ENCODE peak calls at places on chromosomes 16 and 17, in eight cellular contexts. One of them, this sample, is unnamed.
A peak's percentile ranks its signal among the peaks of the same experiment; 100 is the strongest.

GRCh38 chr17:76893623-76894358 is 25.6 kb downstream of the MGAT5B start:
- DNase-seq in GM12891: no peak
- DNase-seq in stomach: no peak
- DNase-seq in occipital lobe: no peak
- DNase-seq in mesothelial cell of epicardium: no peak
- DNase-seq in spleen: no peak
- DNase-seq in RPMI7951: no peak
- DNase-seq in stimulated activated CD8-positive, alpha-beta memory T cell treated with anti-CD3 and anti-CD28 coated beads, Interleukin-15, amount 100 ng/mL, for 24 hours: no peak
- DNase-seq in this sample: no peak

GRCh38 chr16:46650224-46650623 is 29.0 kb upstream of the SHCBP1 start:
- DNase-seq in GM12891: no peak
- DNase-seq in stomach: no peak
- DNase-seq in occipital lobe: no peak
- DNase-seq in mesothelial cell of epicardium: no peak
- DNase-seq in spleen: no peak
- DNase-seq in RPMI7951: peak; percentile 83
- DNase-seq in stimulated activated CD8-positive, alpha-beta memory T cell treated with anti-CD3 and anti-CD28 coated beads, Interleukin-15, amount 100 ng/mL, for 24 hours: no peak
- DNase-seq in this sample: no peak

GRCh38 chr16:14501331-14502255 is 128.5 kb downstream of the PARN start:
- DNase-seq in GM12891: no peak
- DNase-seq in stomach: peak; percentile 89
- DNase-seq in occipital lobe: peak; percentile 78
- DNase-seq in mesothelial cell of epicardium: no peak
- DNase-seq in spleen: no peak
- DNase-seq in RPMI7951: peak; percentile 95
- DNase-seq in stimulated activated CD8-positive, alpha-beta memory T cell treated with anti-CD3 and anti-CD28 coated beads, Interleukin-15, amount 100 ng/mL, for 24 hours: no peak
- DNase-seq in this sample: peak; percentile 48

GRCh38 chr17:17696075-17696474 is 14.8 kb downstream of the RAI1 start:
- DNase-seq in GM12891: no peak
- DNase-seq in stomach: no peak
- DNase-seq in occipital lobe: no peak
- DNase-seq in mesothelial cell of epicardium: no peak
- DNase-seq in spleen: no peak
- DNase-seq in RPMI7951: no peak
- DNase-seq in stimulated activated CD8-positive, alpha-beta memory T cell treated with anti-CD3 and anti-CD28 coated beads, Interleukin-15, amount 100 ng/mL, for 24 hours: no peak
- DNase-seq in this sample: no peak

GRCh38 chr17:2885751-2886150 is 89.5 kb downstream of the RAP1GAP2 start:
- DNase-seq in GM12891: no peak
- DNase-seq in stomach: no peak
- DNase-seq in occipital lobe: no peak
- DNase-seq in mesothelial cell of epicardium: no peak
- DNase-seq in spleen: no peak
- DNase-seq in RPMI7951: no peak
- DNase-seq in stimulated activated CD8-positive, alpha-beta memory T cell treated with anti-CD3 and anti-CD28 coated beads, Interleukin-15, amount 100 ng/mL, for 24 hours: no peak
- DNase-seq in this sample: no peak

GRCh38 chr17:44222112-44222869 is 2.8 kb upstream of the UBTF start:
- DNase-seq in GM12891: no peak
- DNase-seq in stomach: peak; percentile 76
- DNase-seq in occipital lobe: peak; percentile 82
- DNase-seq in mesothelial cell of epicardium: no peak
- DNase-seq in spleen: peak; percentile 92
- DNase-seq in RPMI7951: peak; percentile 78
- DNase-seq in stimulated activated CD8-positive, alpha-beta memory T cell treated with anti-CD3 and anti-CD28 coated beads, Interleukin-15, amount 100 ng/mL, for 24 hours: no peak
- DNase-seq in this sample: no peak

GRCh38 chr16:82118749-82119148 is 51.3 kb downstream of the MPHOSPH6 start:
- DNase-seq in GM12891: no peak
- DNase-seq in stomach: no peak
- DNase-seq in occipital lobe: no peak
- DNase-seq in mesothelial cell of epicardium: no peak
- DNase-seq in spleen: no peak
- DNase-seq in RPMI7951: no peak
- DNase-seq in stimulated activated CD8-positive, alpha-beta memory T cell treated with anti-CD3 and anti-CD28 coated beads, Interleukin-15, amount 100 ng/mL, for 24 hours: no peak
- DNase-seq in this sample: no peak

GRCh38 chr17:16352838-16353701 is at the start of gene CENPV:
- DNase-seq in GM12891: peak; percentile 81
- DNase-seq in stomach: peak; percentile 64
- DNase-seq in occipital lobe: peak; percentile 40
- DNase-seq in mesothelial cell of epicardium: peak; percentile 56
- DNase-seq in spleen: peak; percentile 89
- DNase-seq in RPMI7951: peak; percentile 18
- DNase-seq in stimulated activated CD8-positive, alpha-beta memory T cell treated with anti-CD3 and anti-CD28 coated beads, Interleukin-15, amount 100 ng/mL, for 24 hours: peak; percentile 47
- DNase-seq in this sample: no peak

GRCh38 chr17:17072546-17072945 is 30.3 kb downstream of the MPRIP start:
- DNase-seq in GM12891: no peak
- DNase-seq in stomach: no peak
- DNase-seq in occipital lobe: no peak
- DNase-seq in mesothelial cell of epicardium: no peak
- DNase-seq in spleen: peak; percentile 36
- DNase-seq in RPMI7951: no peak
- DNase-seq in stimulated activated CD8-positive, alpha-beta memory T cell treated with anti-CD3 and anti-CD28 coated beads, Interleukin-15, amount 100 ng/mL, for 24 hours: no peak
- DNase-seq in this sample: no peak

GRCh38 chr17:21425321-21425720 is 49.2 kb downstream of the KCNJ12 start:
- DNase-seq in GM12891: no peak
- DNase-seq in stomach: no peak
- DNase-seq in occipital lobe: no peak
- DNase-seq in mesothelial cell of epicardium: no peak
- DNase-seq in spleen: no peak
- DNase-seq in RPMI7951: no peak
- DNase-seq in stimulated activated CD8-positive, alpha-beta memory T cell treated with anti-CD3 and anti-CD28 coated beads, Interleukin-15, amount 100 ng/mL, for 24 hours: no peak
- DNase-seq in this sample: no peak

GRCh38 chr16:90061437-90061836 is 15.7 kb downstream of the PRDM7 start:
- DNase-seq in GM12891: no peak
- DNase-seq in stomach: no peak
- DNase-seq in occipital lobe: no peak
- DNase-seq in mesothelial cell of epicardium: no peak
- DNase-seq in spleen: no peak
- DNase-seq in RPMI7951: no peak
- DNase-seq in stimulated activated CD8-positive, alpha-beta memory T cell treated with anti-CD3 and anti-CD28 coated beads, Interleukin-15, amount 100 ng/mL, for 24 hours: no peak
- DNase-seq in this sample: no peak

GRCh38 chr17:79937981-79938695 is 97.5 kb downstream of the TBC1D16 start:
- DNase-seq in GM12891: no peak
- DNase-seq in stomach: no peak
- DNase-seq in occipital lobe: no peak
- DNase-seq in mesothelial cell of epicardium: no peak
- DNase-seq in spleen: no peak
- DNase-seq in RPMI7951: no peak
- DNase-seq in stimulated activated CD8-positive, alpha-beta memory T cell treated with anti-CD3 and anti-CD28 coated beads, Interleukin-15, amount 100 ng/mL, for 24 hours: no peak
- DNase-seq in this sample: no peak

GRCh38 chr17:40687106-40687505 is 16.4 kb downstream of the KRT24 start:
- DNase-seq in GM12891: no peak
- DNase-seq in stomach: no peak
- DNase-seq in occipital lobe: no peak
- DNase-seq in mesothelial cell of epicardium: no peak
- DNase-seq in spleen: no peak
- DNase-seq in RPMI7951: no peak
- DNase-seq in stimulated activated CD8-positive, alpha-beta memory T cell treated with anti-CD3 and anti-CD28 coated beads, Interleukin-15, amount 100 ng/mL, for 24 hours: no peak
- DNase-seq in this sample: no peak

GRCh38 chr17:30323895-30324319 is 9.9 kb downstream of the TMIGD1 start:
- DNase-seq in GM12891: no peak
- DNase-seq in stomach: peak; percentile 37
- DNase-seq in occipital lobe: no peak
- DNase-seq in mesothelial cell of epicardium: no peak
- DNase-seq in spleen: no peak
- DNase-seq in RPMI7951: peak; percentile 49
- DNase-seq in stimulated activated CD8-positive, alpha-beta memory T cell treated with anti-CD3 and anti-CD28 coated beads, Interleukin-15, amount 100 ng/mL, for 24 hours: no peak
- DNase-seq in this sample: peak; percentile 51